ENCODE peak calls at places on chromosomes 1 and 21, in eight cellular contexts. One of them, this sample, is unnamed.

GRCh38 chr1:117658676-117659075 is 52.8 kb downstream of the TENT5C start:
- DNase-seq in ELR: no peak
- DNase-seq in iPS-NIHi11: no peak
- DNase-seq in AG04450: no peak
- DNase-seq in H4: no peak
- DNase-seq in neural crest cell: no peak
- DNase-seq in activated naive CD4-positive, alpha-beta T cell treated with Interleukin-2 at 50 U/mL for 16 hours: peak; percentile 51
- DNase-seq in Caki2: no peak
- DNase-seq in this sample: peak; percentile 49

GRCh38 chr1:116873680-116874271 is 35.9 kb upstream of the PTGFRN start:
- DNase-seq in ELR: peak; percentile 47
- DNase-seq in iPS-NIHi11: no peak
- DNase-seq in AG04450: no peak
- DNase-seq in H4: no peak
- DNase-seq in neural crest cell: no peak
- DNase-seq in activated naive CD4-positive, alpha-beta T cell treated with Interleukin-2 at 50 U/mL for 16 hours: peak; percentile 22
- DNase-seq in Caki2: no peak
- DNase-seq in this sample: peak; percentile 33

GRCh38 chr1:174713796-174714195 is 266.0 kb downstream of the GPR52 start:
- DNase-seq in ELR: no peak
- DNase-seq in iPS-NIHi11: no peak
- DNase-seq in AG04450: no peak
- DNase-seq in H4: no peak
- DNase-seq in neural crest cell: no peak
- DNase-seq in activated naive CD4-positive, alpha-beta T cell treated with Interleukin-2 at 50 U/mL for 16 hours: no peak
- DNase-seq in Caki2: no peak
- DNase-seq in this sample: no peak

GRCh38 chr1:240800291-240800690 is 188.3 kb upstream of the GREM2 start:
- DNase-seq in ELR: no peak
- DNase-seq in iPS-NIHi11: no peak
- DNase-seq in AG04450: no peak
- DNase-seq in H4: no peak
- DNase-seq in neural crest cell: no peak
- DNase-seq in activated naive CD4-positive, alpha-beta T cell treated with Interleukin-2 at 50 U/mL for 16 hours: no peak
- DNase-seq in Caki2: no peak
- DNase-seq in this sample: no peak

GRCh38 chr1:113899101-113899500 is 5.5 kb downstream of the AP4B1 start:
- DNase-seq in ELR: no peak
- DNase-seq in iPS-NIHi11: no peak
- DNase-seq in AG04450: no peak
- DNase-seq in H4: no peak
- DNase-seq in neural crest cell: no peak
- DNase-seq in activated naive CD4-positive, alpha-beta T cell treated with Interleukin-2 at 50 U/mL for 16 hours: no peak
- DNase-seq in Caki2: no peak
- DNase-seq in this sample: no peak

GRCh38 chr21:45942011-45942546 is 39.5 kb upstream of the COL6A1 start:
- DNase-seq in ELR: no peak
- DNase-seq in iPS-NIHi11: peak; percentile 2
- DNase-seq in AG04450: no peak
- DNase-seq in H4: no peak
- DNase-seq in neural crest cell: no peak
- DNase-seq in activated naive CD4-positive, alpha-beta T cell treated with Interleukin-2 at 50 U/mL for 16 hours: no peak
- DNase-seq in Caki2: no peak
- DNase-seq in this sample: no peak

GRCh38 chr1:198160946-198161614 is 4.3 kb downstream of the NEK7 start:
- DNase-seq in ELR: no peak
- DNase-seq in iPS-NIHi11: no peak
- DNase-seq in AG04450: no peak
- DNase-seq in H4: no peak
- DNase-seq in neural crest cell: no peak
- DNase-seq in activated naive CD4-positive, alpha-beta T cell treated with Interleukin-2 at 50 U/mL for 16 hours: no peak
- DNase-seq in Caki2: no peak
- DNase-seq in this sample: no peak

GRCh38 chr21:29342394-29342957 is 43.8 kb downstream of the BACH1 start:
- DNase-seq in ELR: peak; percentile 93
- DNase-seq in iPS-NIHi11: no peak
- DNase-seq in AG04450: peak; percentile 97
- DNase-seq in H4: peak; percentile 59
- DNase-seq in neural crest cell: no peak
- DNase-seq in activated naive CD4-positive, alpha-beta T cell treated with Interleukin-2 at 50 U/mL for 16 hours: peak; percentile 60
- DNase-seq in Caki2: no peak
- DNase-seq in this sample: peak; percentile 69